ENCODE peak calls at places on chromosomes 5 and 9, in five cellular contexts. Q is lower leg skin, N is tibial nerve, F is AG10803, J is uterus. Y is an unnamed sample.

GRCh38 chr5:134506054-134507039 is 19.1 kb upstream of the JADE2 start:
- DNase-seq in Q (peak; percentile 90), N (no peak), F (no peak), J (no peak), Y (no peak)

GRCh38 chr5:31531543-31531887 is 378 bp downstream of the DROSHA start:
- DNase-seq in Q (no peak), N (no peak), F (peak; percentile 8), J (no peak), Y (no peak)

GRCh38 chr5:160555836-160556660 is 134.4 kb downstream of the PTTG1 start:
- DNase-seq in Q (no peak), N (no peak), F (peak; percentile 71), J (no peak), Y (peak; percentile 16)

GRCh38 chr5:171205375-171205774 is 103.7 kb upstream of the TLX3 start:
- DNase-seq in Q (no peak), N (no peak), F (no peak), J (no peak), Y (no peak)

GRCh38 chr9:137116027-137116507 is 1.5 kb upstream of the DPP7 start:
- DNase-seq in Q (no peak), N (no peak), F (no peak), J (no peak), Y (no peak)

GRCh38 chr9:116087751-116088194 is 65.8 kb upstream of the PAPPA start:
- DNase-seq in Q (no peak), N (no peak), F (peak; percentile 74), J (no peak), Y (no peak)

GRCh38 chr5:57488308-57488955 is 5.8 kb upstream of the ACTBL2 start:
- DNase-seq in Q (no peak), N (no peak), F (peak; percentile 49), J (no peak), Y (no peak)

GRCh38 chr5:79229357-79230174 is 6.4 kb upstream of the JMY start:
- DNase-seq in Q (no peak), N (no peak), F (peak; percentile 81), J (no peak), Y (no peak)

GRCh38 chr5:67799732-67800234 is 415.8 kb upstream of the PIK3R1 start:
- DNase-seq in Q (no peak), N (peak; percentile 83), F (peak; percentile 87), J (peak; percentile 44), Y (no peak)

GRCh38 chr9:128115187-128116103 is 12.1 kb downstream of the PTGES2 start:
- DNase-seq in Q (peak; percentile 82), N (no peak), F (no peak), J (peak; percentile 13), Y (no peak)

GRCh38 chr9:113668057-113668456 is 204.5 kb downstream of the RGS3 start:
- DNase-seq in Q (no peak), N (no peak), F (peak; percentile 77), J (no peak), Y (no peak)

GRCh38 chr5:152274206-152274605 is 130.9 kb downstream of the NMUR2 start:
- DNase-seq in Q (no peak), N (no peak), F (no peak), J (no peak), Y (no peak)

GRCh38 chr9:89095755-89096154 is 82.9 kb downstream of the SHC3 start:
- DNase-seq in Q (no peak), N (no peak), F (no peak), J (no peak), Y (no peak)

GRCh38 chr9:27088981-27089380 is 20.0 kb upstream of the TEK start:
- DNase-seq in Q (no peak), N (no peak), F (peak; percentile 85), J (no peak), Y (no peak)

GRCh38 chr5:32837211-32837610 is 126.1 kb downstream of the NPR3 start:
- DNase-seq in Q (no peak), N (no peak), F (no peak), J (no peak), Y (no peak)

GRCh38 chr5:32190094-32190493 is 16.0 kb upstream of the GOLPH3 start:
- DNase-seq in Q (no peak), N (peak; percentile 40), F (peak; percentile 98), J (peak; percentile 54), Y (no peak)

GRCh38 chr9:85040806-85041575 is 371.5 kb downstream of the NTRK2 start:
- DNase-seq in Q (no peak), N (no peak), F (no peak), J (no peak), Y (no peak)

GRCh38 chr5:164898705-164899104 is 1393.3 kb downstream of the MAT2B start:
- DNase-seq in Q (no peak), N (no peak), F (no peak), J (no peak), Y (no peak)

GRCh38 chr5:14712666-14713065 is 48.1 kb downstream of the OTULIN start:
- DNase-seq in Q (peak; percentile 78), N (no peak), F (no peak), J (no peak), Y (no peak)

DNA sequence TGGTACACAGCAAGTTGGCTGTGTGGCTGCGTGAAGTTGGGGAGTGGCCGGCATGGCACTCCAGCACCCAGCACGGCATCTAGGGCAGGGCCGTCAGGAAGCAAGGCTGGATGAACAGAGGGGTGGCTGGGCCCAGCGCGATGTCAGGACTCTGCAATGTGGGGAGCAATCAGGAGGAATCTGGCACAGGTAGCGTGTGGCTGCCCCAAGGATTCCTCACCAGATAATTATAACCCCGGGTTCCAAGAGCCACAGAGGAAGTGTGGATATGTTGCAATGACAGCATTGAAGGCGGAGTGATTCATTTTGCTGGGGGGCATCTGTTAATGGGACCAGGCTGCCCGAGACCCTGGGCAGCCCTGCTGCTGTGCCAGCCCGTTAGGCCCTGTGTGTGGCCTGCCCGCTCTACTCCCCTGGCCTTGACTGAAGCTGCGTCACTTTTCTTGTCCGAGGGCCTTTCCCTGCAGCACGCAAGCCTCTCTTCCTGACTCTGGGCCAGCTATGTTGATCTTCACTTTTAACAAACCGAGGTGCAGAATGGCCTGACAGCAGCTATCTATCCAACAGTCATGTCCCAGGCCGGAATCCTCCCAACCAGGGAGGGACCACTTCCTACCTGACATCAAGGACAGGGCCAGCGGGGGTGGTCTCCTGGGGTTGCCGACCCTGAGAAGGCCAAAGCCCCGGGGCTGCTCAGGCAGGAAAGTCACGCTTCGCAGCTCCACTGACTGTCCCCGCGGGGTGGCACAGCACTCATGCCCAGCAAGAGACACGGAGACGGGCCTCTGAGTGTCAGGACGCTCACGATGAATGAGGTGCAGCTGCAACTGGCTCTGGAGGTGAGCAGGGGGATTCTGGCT is 118.0 kb upstream of the PHYKPL start:
- DNase-seq in Q (no peak), N (no peak), F (peak; percentile 28), J (no peak), Y (no peak)
- TF ChIP-seq CTCF in Q (no peak), N (no peak), F (no peak), J (no peak), Y (no peak)

GRCh38 chr9:110125207-110125751 is 82.7 kb downstream of the C9orf152 start:
- DNase-seq in Q (peak; percentile 94), N (peak; percentile 79), F (peak; percentile 91), J (peak; percentile 91), Y (peak; percentile 65)

GRCh38 chr9:110123364-110124095 is 84.4 kb downstream of the C9orf152 start:
- DNase-seq in Q (no peak), N (no peak), F (peak; percentile 81), J (no peak), Y (no peak)

GRCh38 chr9:110126457-110126856 is 81.5 kb downstream of the C9orf152 start:
- DNase-seq in Q (no peak), N (no peak), F (no peak), J (no peak), Y (no peak)

GRCh38 chr9:110126986-110127864 is 80.7 kb downstream of the C9orf152 start:
- DNase-seq in Q (no peak), N (peak; percentile 57), F (peak; percentile 34), J (peak; percentile 81), Y (no peak)

DNA sequence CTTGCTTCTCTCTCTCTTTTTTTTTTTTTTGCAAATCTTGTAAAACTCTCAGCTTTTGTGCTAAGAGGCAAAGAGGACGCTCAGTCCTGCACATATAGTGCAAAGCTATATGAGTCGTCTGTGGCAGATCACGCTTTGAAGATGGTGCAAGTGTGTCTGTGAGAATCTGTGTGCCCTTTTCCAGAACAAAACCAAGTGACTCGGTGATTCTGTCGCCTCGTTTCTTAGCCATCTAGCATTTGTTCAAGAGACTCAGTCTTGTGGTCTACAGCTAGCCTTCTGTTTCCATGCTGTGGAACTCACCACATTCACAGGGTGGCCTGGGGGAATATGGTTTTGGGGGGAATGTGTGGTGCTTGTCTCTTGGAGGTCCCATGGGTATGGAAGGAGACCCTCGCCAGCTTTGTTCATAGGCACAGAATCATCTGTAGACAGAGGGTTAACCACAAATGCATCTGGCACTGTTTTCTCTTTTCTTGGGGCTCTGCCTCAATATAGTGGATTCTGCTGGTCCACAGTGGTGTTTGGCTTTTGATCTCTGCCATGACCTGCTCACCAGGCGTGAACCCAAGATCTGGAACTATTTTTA is 82.1 kb downstream of the C9orf152 start:
- DNase-seq in Q (no peak), N (no peak), F (no peak), J (no peak), Y (no peak)
- H3K4me3 ChIP-seq in Q (no peak overlapping the region), N (peak overlapping the region; percentile 24), F (no peak overlapping the region), J (peak overlapping the region; percentile 33), Y (no peak overlapping the region)

DNA sequence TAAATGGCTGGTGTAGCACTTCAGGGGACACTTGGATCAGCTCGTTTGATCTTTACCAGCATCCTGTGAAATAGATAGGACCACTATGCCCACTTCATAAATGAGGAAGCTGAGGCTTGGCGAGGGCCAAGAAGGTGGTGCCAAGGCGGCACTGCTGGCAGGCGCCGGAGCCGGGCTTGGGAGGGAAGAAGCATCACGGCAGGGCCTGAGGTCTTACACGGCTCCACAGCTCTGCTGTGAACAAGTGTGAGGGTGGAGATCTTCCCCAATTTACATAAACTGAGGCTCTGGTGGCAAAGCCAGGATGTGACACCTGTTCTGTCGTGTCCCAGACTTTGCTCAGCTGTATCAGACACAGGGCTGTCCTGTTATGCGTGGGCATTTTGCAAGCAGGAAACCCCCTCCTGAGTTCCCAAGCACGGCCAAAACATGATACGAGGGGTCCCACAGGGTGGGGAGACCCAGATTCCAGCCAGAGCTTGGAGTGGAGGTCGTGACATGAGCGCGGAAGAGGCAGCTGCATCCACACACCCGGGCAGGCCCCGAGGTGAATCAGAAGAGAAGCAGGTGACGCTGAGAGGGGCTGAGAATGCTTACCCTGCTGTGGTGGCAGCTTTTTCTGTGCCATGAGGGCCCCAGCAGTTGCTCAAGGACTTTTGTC is 117.5 kb upstream of the BOD1 start:
- DNase-seq in Q (no peak), N (no peak), F (no peak), J (no peak), Y (no peak)
- TF ChIP-seq CTCF in Q (no peak), N (no peak), F (no peak), J (no peak), Y (no peak)

GRCh38 chr9:14317667-14318255 is 3.8 kb upstream of the NFIB start:
- DNase-seq in Q (no peak), N (no peak), F (no peak), J (no peak), Y (no peak)
- H3K4me3 ChIP-seq in Q (no peak overlapping the region), N (peak overlapping the region; percentile 6), F (no peak overlapping the region), J (no peak overlapping the region), Y (peak overlapping the region; percentile 95)

GRCh38 chr5:140869555-140869886 is 764 bp downstream of the PCDHA11 start:
- DNase-seq in Q (no peak), N (no peak), F (no peak), J (no peak), Y (no peak)
- TF ChIP-seq CTCF in Q (no peak), N (no peak), F (peak; percentile 32), J (no peak), Y (no peak)

DNA sequence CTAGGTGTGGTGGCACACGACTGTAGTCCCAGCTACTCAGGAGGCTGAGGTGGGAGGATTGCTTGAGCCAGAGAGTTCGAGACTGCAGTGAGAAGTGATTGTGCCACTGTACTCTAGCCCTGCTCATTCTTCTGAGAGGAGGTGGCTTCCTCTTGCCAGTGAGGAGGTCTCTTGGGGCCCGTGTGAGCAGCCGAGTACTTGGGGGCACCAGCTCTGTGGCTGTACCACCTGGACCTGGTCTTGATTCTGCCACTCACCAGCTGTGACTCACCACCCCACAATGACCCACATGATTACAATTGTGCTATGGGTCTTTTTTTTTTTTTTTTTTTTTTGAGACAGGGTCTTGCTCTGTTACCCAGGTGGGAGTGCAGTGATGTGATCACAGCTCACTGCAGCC is 18.0 kb upstream of the CRB2 start:
- DNase-seq in Q (no peak), N (no peak), F (no peak), J (no peak), Y (no peak)
- H3K4me3 ChIP-seq in Q (no peak overlapping the region), N (no peak overlapping the region), F (no peak overlapping the region), J (no peak overlapping the region), Y (no peak overlapping the region)

Y was measured in astrocyte of the cerebellum.